ENCODE peak calls at places on chromosomes 12 and 14, in nine cellular contexts. One of them, this sample, is unnamed.

GRCh38 chr14:54606178-54606577 is 39.2 kb downstream of the SAMD4A start:
- DNase-seq in activated CD4-positive, alpha-beta T cell treated with anti-CD3 and anti-CD28 coated beads, Interleukin-2, amount 50 U/mL, for 24 hours: no peak
- DNase-seq in ecto neural progenitor cell: no peak
- DNase-seq in dermis microvascular lymphatic vessel endothelial cell: no peak
- DNase-seq in HTR-8/SVneo: no peak
- DNase-seq in NCI-H69: no peak
- DNase-seq in DMS153: peak
- DNase-seq in left lobe of liver: no peak
- DNase-seq in GM12891: no peak
- DNase-seq in this sample: no peak

GRCh38 chr14:51780741-51781140 is 79.7 kb upstream of the GNG2 start:
- DNase-seq in GM12891: no peak
- DNase-seq in ecto neural progenitor cell: no peak
- DNase-seq in NCI-H69: no peak
- DNase-seq in HTR-8/SVneo: peak
- DNase-seq in activated CD4-positive, alpha-beta T cell treated with anti-CD3 and anti-CD28 coated beads, Interleukin-2, amount 50 U/mL, for 24 hours: no peak
- DNase-seq in DMS153: no peak
- DNase-seq in dermis microvascular lymphatic vessel endothelial cell: peak
- DNase-seq in left lobe of liver: no peak
- DNase-seq in this sample: no peak

GRCh38 chr12:53929527-53929926 is 9.1 kb upstream of the HOXC13 start:
- DNase-seq in HTR-8/SVneo: no peak
- DNase-seq in ecto neural progenitor cell: peak
- DNase-seq in GM12891: no peak
- DNase-seq in DMS153: no peak
- DNase-seq in dermis microvascular lymphatic vessel endothelial cell: no peak
- DNase-seq in activated CD4-positive, alpha-beta T cell treated with anti-CD3 and anti-CD28 coated beads, Interleukin-2, amount 50 U/mL, for 24 hours: no peak
- DNase-seq in left lobe of liver: no peak
- DNase-seq in NCI-H69: no peak
- DNase-seq in this sample: no peak

GRCh38 chr14:104942586-104942985 is 17.9 kb downstream of the PLD4 start:
- DNase-seq in DMS153: no peak
- DNase-seq in NCI-H69: no peak
- DNase-seq in ecto neural progenitor cell: no peak
- DNase-seq in left lobe of liver: no peak
- DNase-seq in activated CD4-positive, alpha-beta T cell treated with anti-CD3 and anti-CD28 coated beads, Interleukin-2, amount 50 U/mL, for 24 hours: no peak
- DNase-seq in HTR-8/SVneo: no peak
- DNase-seq in dermis microvascular lymphatic vessel endothelial cell: no peak
- DNase-seq in GM12891: no peak
- DNase-seq in this sample: no peak

GRCh38 chr12:51012570-51013236 is 13.5 kb downstream of the SLC11A2 start:
- DNase-seq in GM12891: no peak
- DNase-seq in ecto neural progenitor cell: no peak
- DNase-seq in HTR-8/SVneo: no peak
- DNase-seq in dermis microvascular lymphatic vessel endothelial cell: no peak
- DNase-seq in activated CD4-positive, alpha-beta T cell treated with anti-CD3 and anti-CD28 coated beads, Interleukin-2, amount 50 U/mL, for 24 hours: no peak
- DNase-seq in NCI-H69: peak
- DNase-seq in left lobe of liver: no peak
- DNase-seq in DMS153: no peak
- DNase-seq in this sample: no peak

GRCh38 chr14:34359423-34360120 is 102.5 kb downstream of the SPTSSA start:
- DNase-seq in GM12891: no peak
- DNase-seq in left lobe of liver: no peak
- DNase-seq in NCI-H69: peak
- DNase-seq in activated CD4-positive, alpha-beta T cell treated with anti-CD3 and anti-CD28 coated beads, Interleukin-2, amount 50 U/mL, for 24 hours: no peak
- DNase-seq in HTR-8/SVneo: no peak
- DNase-seq in dermis microvascular lymphatic vessel endothelial cell: no peak
- DNase-seq in ecto neural progenitor cell: no peak
- DNase-seq in DMS153: no peak
- DNase-seq in this sample: no peak

GRCh38 chr12:82740129-82741000 is 53.7 kb downstream of the TMTC2 start:
- DNase-seq in GM12891: no peak
- DNase-seq in ecto neural progenitor cell: no peak
- DNase-seq in HTR-8/SVneo: no peak
- DNase-seq in left lobe of liver: no peak
- DNase-seq in NCI-H69: peak
- DNase-seq in DMS153: no peak
- DNase-seq in dermis microvascular lymphatic vessel endothelial cell: no peak
- DNase-seq in activated CD4-positive, alpha-beta T cell treated with anti-CD3 and anti-CD28 coated beads, Interleukin-2, amount 50 U/mL, for 24 hours: no peak
- DNase-seq in this sample: no peak

GRCh38 chr14:92190768-92191167 is 69.0 kb downstream of the CPSF2 start:
- DNase-seq in left lobe of liver: no peak
- DNase-seq in activated CD4-positive, alpha-beta T cell treated with anti-CD3 and anti-CD28 coated beads, Interleukin-2, amount 50 U/mL, for 24 hours: no peak
- DNase-seq in HTR-8/SVneo: no peak
- DNase-seq in DMS153: no peak
- DNase-seq in ecto neural progenitor cell: no peak
- DNase-seq in NCI-H69: no peak
- DNase-seq in dermis microvascular lymphatic vessel endothelial cell: no peak
- DNase-seq in GM12891: no peak
- DNase-seq in this sample: no peak

GRCh38 chr14:76589246-76589645 is 172.0 kb upstream of the VASH1 start:
- DNase-seq in activated CD4-positive, alpha-beta T cell treated with anti-CD3 and anti-CD28 coated beads, Interleukin-2, amount 50 U/mL, for 24 hours: no peak
- DNase-seq in GM12891: no peak
- DNase-seq in DMS153: no peak
- DNase-seq in NCI-H69: no peak
- DNase-seq in HTR-8/SVneo: no peak
- DNase-seq in left lobe of liver: no peak
- DNase-seq in dermis microvascular lymphatic vessel endothelial cell: no peak
- DNase-seq in ecto neural progenitor cell: no peak
- DNase-seq in this sample: no peak

GRCh38 chr14:92486881-92487280 is 26.7 kb upstream of the RIN3 start:
- DNase-seq in DMS153: no peak
- DNase-seq in ecto neural progenitor cell: peak
- DNase-seq in left lobe of liver: no peak
- DNase-seq in dermis microvascular lymphatic vessel endothelial cell: no peak
- DNase-seq in GM12891: no peak
- DNase-seq in HTR-8/SVneo: no peak
- DNase-seq in NCI-H69: no peak
- DNase-seq in activated CD4-positive, alpha-beta T cell treated with anti-CD3 and anti-CD28 coated beads, Interleukin-2, amount 50 U/mL, for 24 hours: no peak
- DNase-seq in this sample: no peak

GRCh38 chr12:3520711-3521110 is 29.7 kb downstream of the PRMT8 start:
- DNase-seq in NCI-H69: peak
- DNase-seq in ecto neural progenitor cell: no peak
- DNase-seq in DMS153: peak
- DNase-seq in HTR-8/SVneo: no peak
- DNase-seq in GM12891: no peak
- DNase-seq in activated CD4-positive, alpha-beta T cell treated with anti-CD3 and anti-CD28 coated beads, Interleukin-2, amount 50 U/mL, for 24 hours: no peak
- DNase-seq in left lobe of liver: no peak
- DNase-seq in dermis microvascular lymphatic vessel endothelial cell: no peak
- DNase-seq in this sample: no peak

GRCh38 chr14:101364503-101365328 is 196.6 kb upstream of the DIO3 start:
- DNase-seq in NCI-H69: no peak
- DNase-seq in dermis microvascular lymphatic vessel endothelial cell: no peak
- DNase-seq in DMS153: no peak
- DNase-seq in left lobe of liver: no peak
- DNase-seq in ecto neural progenitor cell: no peak
- DNase-seq in GM12891: no peak
- DNase-seq in HTR-8/SVneo: no peak
- DNase-seq in activated CD4-positive, alpha-beta T cell treated with anti-CD3 and anti-CD28 coated beads, Interleukin-2, amount 50 U/mL, for 24 hours: no peak
- DNase-seq in this sample: no peak

GRCh38 chr12:2540535-2540941 is 254.2 kb upstream of the FKBP4 start:
- DNase-seq in dermis microvascular lymphatic vessel endothelial cell: no peak
- DNase-seq in DMS153: no peak
- DNase-seq in left lobe of liver: no peak
- DNase-seq in HTR-8/SVneo: no peak
- DNase-seq in NCI-H69: no peak
- DNase-seq in ecto neural progenitor cell: no peak
- DNase-seq in activated CD4-positive, alpha-beta T cell treated with anti-CD3 and anti-CD28 coated beads, Interleukin-2, amount 50 U/mL, for 24 hours: no peak
- DNase-seq in GM12891: no peak
- DNase-seq in this sample: no peak

GRCh38 chr12:111455448-111456320 is 50.0 kb downstream of the SH2B3 start:
- DNase-seq in left lobe of liver: peak
- DNase-seq in ecto neural progenitor cell: peak
- DNase-seq in activated CD4-positive, alpha-beta T cell treated with anti-CD3 and anti-CD28 coated beads, Interleukin-2, amount 50 U/mL, for 24 hours: no peak
- DNase-seq in HTR-8/SVneo: no peak
- DNase-seq in NCI-H69: no peak
- DNase-seq in DMS153: no peak
- DNase-seq in GM12891: no peak
- DNase-seq in dermis microvascular lymphatic vessel endothelial cell: no peak
- DNase-seq in this sample: no peak

GRCh38 chr12:76690916-76691700 is 72.8 kb upstream of the ZDHHC17 start:
- DNase-seq in DMS153: no peak
- DNase-seq in NCI-H69: no peak
- DNase-seq in dermis microvascular lymphatic vessel endothelial cell: no peak
- DNase-seq in left lobe of liver: no peak
- DNase-seq in GM12891: no peak
- DNase-seq in HTR-8/SVneo: no peak
- DNase-seq in activated CD4-positive, alpha-beta T cell treated with anti-CD3 and anti-CD28 coated beads, Interleukin-2, amount 50 U/mL, for 24 hours: no peak
- DNase-seq in ecto neural progenitor cell: no peak
- DNase-seq in this sample: no peak

GRCh38 chr12:55072093-55072492 is 52.3 kb downstream of the NEUROD4 start:
- DNase-seq in ecto neural progenitor cell: peak
- DNase-seq in HTR-8/SVneo: no peak
- DNase-seq in DMS153: peak
- DNase-seq in GM12891: no peak
- DNase-seq in left lobe of liver: peak
- DNase-seq in dermis microvascular lymphatic vessel endothelial cell: peak
- DNase-seq in NCI-H69: peak
- DNase-seq in activated CD4-positive, alpha-beta T cell treated with anti-CD3 and anti-CD28 coated beads, Interleukin-2, amount 50 U/mL, for 24 hours: peak
- DNase-seq in this sample: no peak

GRCh38 chr12:21819236-21819635 is 44.7 kb upstream of the KCNJ8 start:
- DNase-seq in ecto neural progenitor cell: no peak
- DNase-seq in dermis microvascular lymphatic vessel endothelial cell: no peak
- DNase-seq in NCI-H69: no peak
- DNase-seq in left lobe of liver: no peak
- DNase-seq in DMS153: no peak
- DNase-seq in activated CD4-positive, alpha-beta T cell treated with anti-CD3 and anti-CD28 coated beads, Interleukin-2, amount 50 U/mL, for 24 hours: no peak
- DNase-seq in HTR-8/SVneo: no peak
- DNase-seq in GM12891: no peak
- DNase-seq in this sample: no peak

GRCh38 chr12:6849427-6849826 is 1.7 kb downstream of the CDCA3 start:
- DNase-seq in GM12891: no peak
- DNase-seq in activated CD4-positive, alpha-beta T cell treated with anti-CD3 and anti-CD28 coated beads, Interleukin-2, amount 50 U/mL, for 24 hours: no peak
- DNase-seq in DMS153: no peak
- DNase-seq in ecto neural progenitor cell: no peak
- DNase-seq in NCI-H69: no peak
- DNase-seq in dermis microvascular lymphatic vessel endothelial cell: no peak
- DNase-seq in left lobe of liver: no peak
- DNase-seq in HTR-8/SVneo: no peak
- DNase-seq in this sample: no peak

GRCh38 chr12:55336002-55336401 is 5.5 kb downstream of the OR6C3 start:
- DNase-seq in NCI-H69: no peak
- DNase-seq in ecto neural progenitor cell: no peak
- DNase-seq in DMS153: no peak
- DNase-seq in left lobe of liver: no peak
- DNase-seq in HTR-8/SVneo: no peak
- DNase-seq in GM12891: no peak
- DNase-seq in activated CD4-positive, alpha-beta T cell treated with anti-CD3 and anti-CD28 coated beads, Interleukin-2, amount 50 U/mL, for 24 hours: no peak
- DNase-seq in dermis microvascular lymphatic vessel endothelial cell: no peak
- DNase-seq in this sample: no peak

GRCh38 chr12:61043838-61044237 is 1216.4 kb upstream of the USP15 start:
- DNase-seq in HTR-8/SVneo: no peak
- DNase-seq in ecto neural progenitor cell: no peak
- DNase-seq in left lobe of liver: no peak
- DNase-seq in activated CD4-positive, alpha-beta T cell treated with anti-CD3 and anti-CD28 coated beads, Interleukin-2, amount 50 U/mL, for 24 hours: no peak
- DNase-seq in DMS153: no peak
- DNase-seq in NCI-H69: no peak
- DNase-seq in dermis microvascular lymphatic vessel endothelial cell: no peak
- DNase-seq in GM12891: no peak
- DNase-seq in this sample: no peak

GRCh38 chr12:21710944-21711343 is 53.3 kb upstream of the LDHB start:
- DNase-seq in ecto neural progenitor cell: no peak
- DNase-seq in activated CD4-positive, alpha-beta T cell treated with anti-CD3 and anti-CD28 coated beads, Interleukin-2, amount 50 U/mL, for 24 hours: no peak
- DNase-seq in NCI-H69: no peak
- DNase-seq in HTR-8/SVneo: no peak
- DNase-seq in left lobe of liver: no peak
- DNase-seq in DMS153: no peak
- DNase-seq in dermis microvascular lymphatic vessel endothelial cell: no peak
- DNase-seq in GM12891: no peak
- DNase-seq in this sample: no peak

GRCh38 chr12:75478395-75478794 is 2.2 kb upstream of the GLIPR1 start:
- DNase-seq in NCI-H69: no peak
- DNase-seq in activated CD4-positive, alpha-beta T cell treated with anti-CD3 and anti-CD28 coated beads, Interleukin-2, amount 50 U/mL, for 24 hours: peak
- DNase-seq in ecto neural progenitor cell: no peak
- DNase-seq in dermis microvascular lymphatic vessel endothelial cell: no peak
- DNase-seq in GM12891: no peak
- DNase-seq in DMS153: no peak
- DNase-seq in HTR-8/SVneo: no peak
- DNase-seq in left lobe of liver: no peak
- DNase-seq in this sample: no peak

GRCh38 chr12:37666069-37666781 is 650.3 kb upstream of the ALG10B start:
- DNase-seq in NCI-H69: no peak
- DNase-seq in dermis microvascular lymphatic vessel endothelial cell: no peak
- DNase-seq in GM12891: no peak
- DNase-seq in left lobe of liver: no peak
- DNase-seq in DMS153: no peak
- DNase-seq in activated CD4-positive, alpha-beta T cell treated with anti-CD3 and anti-CD28 coated beads, Interleukin-2, amount 50 U/mL, for 24 hours: no peak
- DNase-seq in HTR-8/SVneo: no peak
- DNase-seq in ecto neural progenitor cell: no peak
- DNase-seq in this sample: no peak

GRCh38 chr14:76057914-76058313 is 72.4 kb downstream of the IFT43 start:
- DNase-seq in GM12891: no peak
- DNase-seq in DMS153: no peak
- DNase-seq in ecto neural progenitor cell: no peak
- DNase-seq in activated CD4-positive, alpha-beta T cell treated with anti-CD3 and anti-CD28 coated beads, Interleukin-2, amount 50 U/mL, for 24 hours: no peak
- DNase-seq in dermis microvascular lymphatic vessel endothelial cell: no peak
- DNase-seq in left lobe of liver: no peak
- DNase-seq in HTR-8/SVneo: no peak
- DNase-seq in NCI-H69: no peak
- DNase-seq in this sample: no peak

This sample was measured in esophagus squamous epithelium.